ENCODE peak calls at places on chromosomes 4 and X, in nine cellular contexts. One of them, this sample, is unnamed.

GRCh38 chr4:152643153-152644035 is 36.4 kb downstream of the TMEM154 start:
- DNase-seq in stimulated activated CD4-positive, alpha-beta T cell treated with anti-CD3 and anti-CD28 coated beads, Interleukin-4, amount 100 ng/mL, for 48 hours: no peak
- DNase-seq in brain microvascular endothelial cell: no peak
- DNase-seq in Calu3: no peak
- DNase-seq in NCI-H1105: no peak
- DNase-seq in amniotic stem cell: no peak
- DNase-seq in sciatic nerve: no peak
- DNase-seq in NCI-H2029: no peak
- DNase-seq in activated gamma-delta T cell treated with anti-CD3 and anti-CD28 coated beads, Interleukin-2, amount 50 U/mL, for 16 hours: no peak
- DNase-seq in this sample: peak

GRCh38 chr4:4368821-4369580 is 17.9 kb upstream of the NSG1 start:
- DNase-seq in stimulated activated CD4-positive, alpha-beta T cell treated with anti-CD3 and anti-CD28 coated beads, Interleukin-4, amount 100 ng/mL, for 48 hours: no peak
- DNase-seq in brain microvascular endothelial cell: no peak
- DNase-seq in Calu3: no peak
- DNase-seq in NCI-H1105: no peak
- DNase-seq in amniotic stem cell: no peak
- DNase-seq in sciatic nerve: no peak
- DNase-seq in NCI-H2029: no peak
- DNase-seq in activated gamma-delta T cell treated with anti-CD3 and anti-CD28 coated beads, Interleukin-2, amount 50 U/mL, for 16 hours: no peak
- DNase-seq in this sample: no peak

GRCh38 chr4:20195071-20195885 is 56.4 kb upstream of the SLIT2 start:
- DNase-seq in stimulated activated CD4-positive, alpha-beta T cell treated with anti-CD3 and anti-CD28 coated beads, Interleukin-4, amount 100 ng/mL, for 48 hours: no peak
- DNase-seq in brain microvascular endothelial cell: peak
- DNase-seq in Calu3: no peak
- DNase-seq in NCI-H1105: no peak
- DNase-seq in amniotic stem cell: no peak
- DNase-seq in sciatic nerve: no peak
- DNase-seq in NCI-H2029: no peak
- DNase-seq in activated gamma-delta T cell treated with anti-CD3 and anti-CD28 coated beads, Interleukin-2, amount 50 U/mL, for 16 hours: no peak
- DNase-seq in this sample: no peak

GRCh38 chr4:169241480-169241879 is 29.3 kb downstream of the SH3RF1 start:
- DNase-seq in stimulated activated CD4-positive, alpha-beta T cell treated with anti-CD3 and anti-CD28 coated beads, Interleukin-4, amount 100 ng/mL, for 48 hours: no peak
- DNase-seq in brain microvascular endothelial cell: no peak
- DNase-seq in Calu3: no peak
- DNase-seq in NCI-H1105: no peak
- DNase-seq in amniotic stem cell: no peak
- DNase-seq in sciatic nerve: no peak
- DNase-seq in NCI-H2029: no peak
- DNase-seq in activated gamma-delta T cell treated with anti-CD3 and anti-CD28 coated beads, Interleukin-2, amount 50 U/mL, for 16 hours: no peak
- DNase-seq in this sample: no peak

GRCh38 chr4:118740869-118741268 is 55.7 kb downstream of the METTL14 start:
- DNase-seq in stimulated activated CD4-positive, alpha-beta T cell treated with anti-CD3 and anti-CD28 coated beads, Interleukin-4, amount 100 ng/mL, for 48 hours: no peak
- DNase-seq in brain microvascular endothelial cell: no peak
- DNase-seq in Calu3: no peak
- DNase-seq in NCI-H1105: no peak
- DNase-seq in amniotic stem cell: no peak
- DNase-seq in sciatic nerve: no peak
- DNase-seq in NCI-H2029: no peak
- DNase-seq in activated gamma-delta T cell treated with anti-CD3 and anti-CD28 coated beads, Interleukin-2, amount 50 U/mL, for 16 hours: no peak
- DNase-seq in this sample: no peak

GRCh38 chr4:16310606-16311005 is 84.3 kb upstream of the TAPT1 start:
- DNase-seq in stimulated activated CD4-positive, alpha-beta T cell treated with anti-CD3 and anti-CD28 coated beads, Interleukin-4, amount 100 ng/mL, for 48 hours: no peak
- DNase-seq in brain microvascular endothelial cell: no peak
- DNase-seq in Calu3: no peak
- DNase-seq in NCI-H1105: no peak
- DNase-seq in amniotic stem cell: no peak
- DNase-seq in sciatic nerve: no peak
- DNase-seq in NCI-H2029: no peak
- DNase-seq in activated gamma-delta T cell treated with anti-CD3 and anti-CD28 coated beads, Interleukin-2, amount 50 U/mL, for 16 hours: no peak
- DNase-seq in this sample: no peak

GRCh38 chr4:85431881-85432280 is 43.1 kb upstream of the ARHGAP24 start:
- DNase-seq in stimulated activated CD4-positive, alpha-beta T cell treated with anti-CD3 and anti-CD28 coated beads, Interleukin-4, amount 100 ng/mL, for 48 hours: no peak
- DNase-seq in brain microvascular endothelial cell: no peak
- DNase-seq in Calu3: no peak
- DNase-seq in NCI-H1105: no peak
- DNase-seq in amniotic stem cell: no peak
- DNase-seq in sciatic nerve: no peak
- DNase-seq in NCI-H2029: no peak
- DNase-seq in activated gamma-delta T cell treated with anti-CD3 and anti-CD28 coated beads, Interleukin-2, amount 50 U/mL, for 16 hours: no peak
- DNase-seq in this sample: no peak

GRCh38 chrX:30748337-30748960 is 95.2 kb downstream of the GK start:
- DNase-seq in stimulated activated CD4-positive, alpha-beta T cell treated with anti-CD3 and anti-CD28 coated beads, Interleukin-4, amount 100 ng/mL, for 48 hours: no peak
- DNase-seq in brain microvascular endothelial cell: no peak
- DNase-seq in Calu3: no peak
- DNase-seq in NCI-H1105: no peak
- DNase-seq in amniotic stem cell: no peak
- DNase-seq in sciatic nerve: no peak
- DNase-seq in NCI-H2029: peak
- DNase-seq in activated gamma-delta T cell treated with anti-CD3 and anti-CD28 coated beads, Interleukin-2, amount 50 U/mL, for 16 hours: no peak
- DNase-seq in this sample: no peak

GRCh38 chr4:186726150-186726439 is 2.4 kb upstream of the FAT1 start:
- DNase-seq in stimulated activated CD4-positive, alpha-beta T cell treated with anti-CD3 and anti-CD28 coated beads, Interleukin-4, amount 100 ng/mL, for 48 hours: no peak
- DNase-seq in brain microvascular endothelial cell: no peak
- DNase-seq in Calu3: no peak
- DNase-seq in NCI-H1105: no peak
- DNase-seq in amniotic stem cell: no peak
- DNase-seq in sciatic nerve: no peak
- DNase-seq in NCI-H2029: peak
- DNase-seq in activated gamma-delta T cell treated with anti-CD3 and anti-CD28 coated beads, Interleukin-2, amount 50 U/mL, for 16 hours: no peak
- DNase-seq in this sample: no peak

GRCh38 chr4:124079174-124079780 is 633.3 kb downstream of the ANKRD50 start:
- DNase-seq in stimulated activated CD4-positive, alpha-beta T cell treated with anti-CD3 and anti-CD28 coated beads, Interleukin-4, amount 100 ng/mL, for 48 hours: no peak
- DNase-seq in brain microvascular endothelial cell: no peak
- DNase-seq in Calu3: no peak
- DNase-seq in NCI-H1105: no peak
- DNase-seq in amniotic stem cell: no peak
- DNase-seq in sciatic nerve: no peak
- DNase-seq in NCI-H2029: no peak
- DNase-seq in activated gamma-delta T cell treated with anti-CD3 and anti-CD28 coated beads, Interleukin-2, amount 50 U/mL, for 16 hours: no peak
- DNase-seq in this sample: no peak

GRCh38 chr4:40152642-40153041 is 44.2 kb upstream of the RHOH start:
- DNase-seq in stimulated activated CD4-positive, alpha-beta T cell treated with anti-CD3 and anti-CD28 coated beads, Interleukin-4, amount 100 ng/mL, for 48 hours: no peak
- DNase-seq in brain microvascular endothelial cell: no peak
- DNase-seq in Calu3: no peak
- DNase-seq in NCI-H1105: no peak
- DNase-seq in amniotic stem cell: no peak
- DNase-seq in sciatic nerve: no peak
- DNase-seq in NCI-H2029: no peak
- DNase-seq in activated gamma-delta T cell treated with anti-CD3 and anti-CD28 coated beads, Interleukin-2, amount 50 U/mL, for 16 hours: no peak
- DNase-seq in this sample: no peak

GRCh38 chr4:153467154-153467896 is 1.2 kb downstream of the TMEM131L start:
- DNase-seq in stimulated activated CD4-positive, alpha-beta T cell treated with anti-CD3 and anti-CD28 coated beads, Interleukin-4, amount 100 ng/mL, for 48 hours: no peak
- DNase-seq in brain microvascular endothelial cell: no peak
- DNase-seq in Calu3: peak
- DNase-seq in NCI-H1105: peak
- DNase-seq in amniotic stem cell: no peak
- DNase-seq in sciatic nerve: no peak
- DNase-seq in NCI-H2029: peak
- DNase-seq in activated gamma-delta T cell treated with anti-CD3 and anti-CD28 coated beads, Interleukin-2, amount 50 U/mL, for 16 hours: no peak
- DNase-seq in this sample: no peak

GRCh38 chr4:15303052-15303641 is 124.7 kb upstream of the C1QTNF7 start:
- DNase-seq in stimulated activated CD4-positive, alpha-beta T cell treated with anti-CD3 and anti-CD28 coated beads, Interleukin-4, amount 100 ng/mL, for 48 hours: no peak
- DNase-seq in brain microvascular endothelial cell: peak
- DNase-seq in Calu3: no peak
- DNase-seq in NCI-H1105: no peak
- DNase-seq in amniotic stem cell: peak
- DNase-seq in sciatic nerve: no peak
- DNase-seq in NCI-H2029: no peak
- DNase-seq in activated gamma-delta T cell treated with anti-CD3 and anti-CD28 coated beads, Interleukin-2, amount 50 U/mL, for 16 hours: no peak
- DNase-seq in this sample: no peak

GRCh38 chrX:134685662-134686061 is 27.4 kb upstream of the PLAC1 start:
- DNase-seq in stimulated activated CD4-positive, alpha-beta T cell treated with anti-CD3 and anti-CD28 coated beads, Interleukin-4, amount 100 ng/mL, for 48 hours: no peak
- DNase-seq in brain microvascular endothelial cell: peak
- DNase-seq in Calu3: no peak
- DNase-seq in NCI-H1105: no peak
- DNase-seq in amniotic stem cell: no peak
- DNase-seq in sciatic nerve: no peak
- DNase-seq in NCI-H2029: no peak
- DNase-seq in activated gamma-delta T cell treated with anti-CD3 and anti-CD28 coated beads, Interleukin-2, amount 50 U/mL, for 16 hours: no peak
- DNase-seq in this sample: no peak

GRCh38 chr4:57158221-57158620 is 48.0 kb upstream of the IGFBP7 start:
- DNase-seq in stimulated activated CD4-positive, alpha-beta T cell treated with anti-CD3 and anti-CD28 coated beads, Interleukin-4, amount 100 ng/mL, for 48 hours: no peak
- DNase-seq in brain microvascular endothelial cell: no peak
- DNase-seq in Calu3: no peak
- DNase-seq in NCI-H1105: no peak
- DNase-seq in amniotic stem cell: no peak
- DNase-seq in sciatic nerve: no peak
- DNase-seq in NCI-H2029: no peak
- DNase-seq in activated gamma-delta T cell treated with anti-CD3 and anti-CD28 coated beads, Interleukin-2, amount 50 U/mL, for 16 hours: no peak
- DNase-seq in this sample: no peak

GRCh38 chr4:31620476-31620875 is 900.3 kb downstream of the PCDH7 start:
- DNase-seq in stimulated activated CD4-positive, alpha-beta T cell treated with anti-CD3 and anti-CD28 coated beads, Interleukin-4, amount 100 ng/mL, for 48 hours: no peak
- DNase-seq in brain microvascular endothelial cell: peak
- DNase-seq in Calu3: no peak
- DNase-seq in NCI-H1105: no peak
- DNase-seq in amniotic stem cell: no peak
- DNase-seq in sciatic nerve: no peak
- DNase-seq in NCI-H2029: no peak
- DNase-seq in activated gamma-delta T cell treated with anti-CD3 and anti-CD28 coated beads, Interleukin-2, amount 50 U/mL, for 16 hours: no peak
- DNase-seq in this sample: peak

GRCh38 chrX:39896951-39897740 is 200.6 kb downstream of the BCOR start:
- DNase-seq in stimulated activated CD4-positive, alpha-beta T cell treated with anti-CD3 and anti-CD28 coated beads, Interleukin-4, amount 100 ng/mL, for 48 hours: no peak
- DNase-seq in brain microvascular endothelial cell: peak
- DNase-seq in Calu3: peak
- DNase-seq in NCI-H1105: no peak
- DNase-seq in amniotic stem cell: peak
- DNase-seq in sciatic nerve: no peak
- DNase-seq in NCI-H2029: no peak
- DNase-seq in activated gamma-delta T cell treated with anti-CD3 and anti-CD28 coated beads, Interleukin-2, amount 50 U/mL, for 16 hours: no peak
- DNase-seq in this sample: no peak

GRCh38 chrX:129717902-129718301 is 20.9 kb upstream of the XPNPEP2 start:
- DNase-seq in stimulated activated CD4-positive, alpha-beta T cell treated with anti-CD3 and anti-CD28 coated beads, Interleukin-4, amount 100 ng/mL, for 48 hours: no peak
- DNase-seq in brain microvascular endothelial cell: peak
- DNase-seq in Calu3: no peak
- DNase-seq in NCI-H1105: no peak
- DNase-seq in amniotic stem cell: peak
- DNase-seq in sciatic nerve: no peak
- DNase-seq in NCI-H2029: no peak
- DNase-seq in activated gamma-delta T cell treated with anti-CD3 and anti-CD28 coated beads, Interleukin-2, amount 50 U/mL, for 16 hours: no peak
- DNase-seq in this sample: no peak

GRCh38 chr4:727576-727975 is 21.9 kb downstream of the PCGF3 start:
- DNase-seq in stimulated activated CD4-positive, alpha-beta T cell treated with anti-CD3 and anti-CD28 coated beads, Interleukin-4, amount 100 ng/mL, for 48 hours: no peak
- DNase-seq in brain microvascular endothelial cell: no peak
- DNase-seq in Calu3: no peak
- DNase-seq in NCI-H1105: no peak
- DNase-seq in amniotic stem cell: no peak
- DNase-seq in sciatic nerve: no peak
- DNase-seq in NCI-H2029: no peak
- DNase-seq in activated gamma-delta T cell treated with anti-CD3 and anti-CD28 coated beads, Interleukin-2, amount 50 U/mL, for 16 hours: no peak
- DNase-seq in this sample: no peak

GRCh38 chr4:74516321-74516720 is 71.4 kb downstream of the AREG start:
- DNase-seq in stimulated activated CD4-positive, alpha-beta T cell treated with anti-CD3 and anti-CD28 coated beads, Interleukin-4, amount 100 ng/mL, for 48 hours: no peak
- DNase-seq in brain microvascular endothelial cell: no peak
- DNase-seq in Calu3: no peak
- DNase-seq in NCI-H1105: no peak
- DNase-seq in amniotic stem cell: no peak
- DNase-seq in sciatic nerve: no peak
- DNase-seq in NCI-H2029: no peak
- DNase-seq in activated gamma-delta T cell treated with anti-CD3 and anti-CD28 coated beads, Interleukin-2, amount 50 U/mL, for 16 hours: no peak
- DNase-seq in this sample: no peak

GRCh38 chr4:98113005-98113404 is 30.3 kb downstream of the STPG2 start:
- DNase-seq in stimulated activated CD4-positive, alpha-beta T cell treated with anti-CD3 and anti-CD28 coated beads, Interleukin-4, amount 100 ng/mL, for 48 hours: no peak
- DNase-seq in brain microvascular endothelial cell: peak
- DNase-seq in Calu3: no peak
- DNase-seq in NCI-H1105: no peak
- DNase-seq in amniotic stem cell: no peak
- DNase-seq in sciatic nerve: no peak
- DNase-seq in NCI-H2029: no peak
- DNase-seq in activated gamma-delta T cell treated with anti-CD3 and anti-CD28 coated beads, Interleukin-2, amount 50 U/mL, for 16 hours: no peak
- DNase-seq in this sample: no peak

GRCh38 chr4:77601614-77602187 is 3.9 kb upstream of the CXCL13 start:
- DNase-seq in stimulated activated CD4-positive, alpha-beta T cell treated with anti-CD3 and anti-CD28 coated beads, Interleukin-4, amount 100 ng/mL, for 48 hours: no peak
- DNase-seq in brain microvascular endothelial cell: no peak
- DNase-seq in Calu3: no peak
- DNase-seq in NCI-H1105: no peak
- DNase-seq in amniotic stem cell: no peak
- DNase-seq in sciatic nerve: no peak
- DNase-seq in NCI-H2029: no peak
- DNase-seq in activated gamma-delta T cell treated with anti-CD3 and anti-CD28 coated beads, Interleukin-2, amount 50 U/mL, for 16 hours: no peak
- DNase-seq in this sample: no peak

GRCh38 chr4:184313710-184314659 is 96.3 kb upstream of the ENPP6 start:
- DNase-seq in stimulated activated CD4-positive, alpha-beta T cell treated with anti-CD3 and anti-CD28 coated beads, Interleukin-4, amount 100 ng/mL, for 48 hours: no peak
- DNase-seq in brain microvascular endothelial cell: no peak
- DNase-seq in Calu3: no peak
- DNase-seq in NCI-H1105: no peak
- DNase-seq in amniotic stem cell: no peak
- DNase-seq in sciatic nerve: no peak
- DNase-seq in NCI-H2029: no peak
- DNase-seq in activated gamma-delta T cell treated with anti-CD3 and anti-CD28 coated beads, Interleukin-2, amount 50 U/mL, for 16 hours: no peak
- DNase-seq in this sample: peak

GRCh38 chr4:159764343-159764952 is 661.6 kb downstream of the RAPGEF2 start:
- DNase-seq in stimulated activated CD4-positive, alpha-beta T cell treated with anti-CD3 and anti-CD28 coated beads, Interleukin-4, amount 100 ng/mL, for 48 hours: no peak
- DNase-seq in brain microvascular endothelial cell: peak
- DNase-seq in Calu3: peak
- DNase-seq in NCI-H1105: peak
- DNase-seq in amniotic stem cell: peak
- DNase-seq in sciatic nerve: no peak
- DNase-seq in NCI-H2029: no peak
- DNase-seq in activated gamma-delta T cell treated with anti-CD3 and anti-CD28 coated beads, Interleukin-2, amount 50 U/mL, for 16 hours: no peak
- DNase-seq in this sample: peak

GRCh38 chr4:169410839-169411770 is 140.3 kb upstream of the SH3RF1 start:
- DNase-seq in stimulated activated CD4-positive, alpha-beta T cell treated with anti-CD3 and anti-CD28 coated beads, Interleukin-4, amount 100 ng/mL, for 48 hours: peak
- DNase-seq in brain microvascular endothelial cell: peak
- DNase-seq in Calu3: no peak
- DNase-seq in NCI-H1105: no peak
- DNase-seq in amniotic stem cell: peak
- DNase-seq in sciatic nerve: no peak
- DNase-seq in NCI-H2029: no peak
- DNase-seq in activated gamma-delta T cell treated with anti-CD3 and anti-CD28 coated beads, Interleukin-2, amount 50 U/mL, for 16 hours: no peak
- DNase-seq in this sample: peak

GRCh38 chrX:107827852-107828251 is 2.2 kb downstream of the MID2 start:
- DNase-seq in stimulated activated CD4-positive, alpha-beta T cell treated with anti-CD3 and anti-CD28 coated beads, Interleukin-4, amount 100 ng/mL, for 48 hours: no peak
- DNase-seq in brain microvascular endothelial cell: no peak
- DNase-seq in Calu3: no peak
- DNase-seq in NCI-H1105: no peak
- DNase-seq in amniotic stem cell: no peak
- DNase-seq in sciatic nerve: no peak
- DNase-seq in NCI-H2029: no peak
- DNase-seq in activated gamma-delta T cell treated with anti-CD3 and anti-CD28 coated beads, Interleukin-2, amount 50 U/mL, for 16 hours: no peak
- DNase-seq in this sample: no peak